ENCODE peak calls at places on chromosomes 11 and 22, in ten cellular contexts. T, Y, R, B, A, N, H, I, O and U are unnamed samples.

GRCh38 chr11:103849366-103849765 is 187.1 kb upstream of the DDI1 start:
- DNase-seq in T (no peak), Y (no peak), R (no peak), B (no peak), A (no peak), N (no peak), H (no peak), I (no peak), O (no peak), U (no peak)

GRCh38 chr11:70377645-70378044 is 20.7 kb upstream of the CTTN start:
- DNase-seq in T (no peak), Y (no peak), R (no peak), B (no peak), A (peak), N (no peak), H (peak), I (no peak), O (no peak), U (no peak)

GRCh38 chr11:46418751-46419150 is 27.2 kb upstream of the CHRM4 start:
- DNase-seq in T (no peak), Y (no peak), R (no peak), B (no peak), A (no peak), N (no peak), H (no peak), I (no peak), O (no peak), U (no peak)

GRCh38 chr11:65500262-65501004 is 1.6 kb downstream of the MALAT1 start:
- DNase-seq in T (peak), Y (peak), R (no peak), B (peak), A (no peak), N (no peak), H (peak), I (peak), O (peak), U (peak)

GRCh38 chr11:82384308-82384707 is 349.4 kb downstream of the FAM181B start:
- DNase-seq in T (no peak), Y (no peak), R (no peak), B (no peak), A (no peak), N (no peak), H (no peak), I (no peak), O (no peak), U (no peak)

GRCh38 chr11:113113801-113114451 is 152.7 kb downstream of the NCAM1 start:
- DNase-seq in T (no peak), Y (no peak), R (no peak), B (no peak), A (no peak), N (no peak), H (no peak), I (no peak), O (no peak), U (no peak)

GRCh38 chr11:35304900-35305299 is 114.5 kb downstream of the SLC1A2 start:
- DNase-seq in T (no peak), Y (no peak), R (no peak), B (no peak), A (no peak), N (no peak), H (no peak), I (no peak), O (no peak), U (no peak)

GRCh38 chr22:24410110-24410856 is 17.1 kb upstream of the ADORA2A start:
- DNase-seq in T (peak), Y (no peak), R (no peak), B (no peak), A (no peak), N (peak), H (no peak), I (peak), O (no peak), U (peak)

GRCh38 chr22:45548991-45549736 is 46.5 kb downstream of the FBLN1 start:
- DNase-seq in T (peak), Y (no peak), R (no peak), B (peak), A (peak), N (no peak), H (peak), I (peak), O (no peak), U (peak)

GRCh38 chr11:117633186-117633585 is 163.8 kb downstream of the DSCAML1 start:
- DNase-seq in T (no peak), Y (peak), R (no peak), B (no peak), A (no peak), N (no peak), H (no peak), I (no peak), O (no peak), U (no peak)

GRCh38 chr11:122258446-122258994 is 142.5 kb upstream of the BLID start:
- DNase-seq in T (no peak), Y (no peak), R (no peak), B (no peak), A (no peak), N (no peak), H (no peak), I (no peak), O (no peak), U (no peak)

GRCh38 chr22:46044718-46045458 is 67.9 kb upstream of the WNT7B start:
- DNase-seq in T (no peak), Y (peak), R (no peak), B (no peak), A (peak), N (peak), H (peak), I (no peak), O (no peak), U (no peak)

DNA sequence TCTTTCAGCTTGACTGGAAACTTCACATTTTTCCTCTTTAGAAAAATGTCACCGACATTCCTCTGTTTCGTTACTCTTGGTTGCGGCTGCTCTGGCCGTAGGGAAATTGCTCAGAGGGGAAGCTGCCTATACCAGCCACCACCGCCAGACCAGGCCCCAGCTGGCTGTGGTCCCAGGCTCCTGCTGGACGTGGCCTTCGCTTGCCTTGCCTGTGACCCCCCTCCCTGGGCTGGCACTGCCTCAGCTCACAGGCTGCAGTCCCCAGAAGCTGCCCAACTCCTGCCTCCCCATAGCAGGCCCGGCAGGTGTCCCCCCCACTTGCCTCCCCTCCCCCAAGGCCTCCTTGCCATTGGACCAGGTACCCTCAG is 197.7 kb downstream of the MN1 start:
- DNase-seq in T (no peak), Y (no peak), R (no peak), B (no peak), A (no peak), N (no peak), H (no peak), I (peak), O (no peak), U (no peak)
- TF ChIP-seq CTCF in T (no peak), Y (no peak), R (no peak), B (no peak), A (no peak), N (no peak), H (peak), I (peak), O (no peak), U (no peak)

GRCh38 chr11:96198466-96198808 is 144.6 kb downstream of the MAML2 start:
- DNase-seq in T (no peak), Y (no peak), R (no peak), B (no peak), A (no peak), N (no peak), H (no peak), I (no peak), O (no peak), U (no peak)

GRCh38 chr11:96197221-96197620 is 145.8 kb downstream of the MAML2 start:
- DNase-seq in T (no peak), Y (no peak), R (no peak), B (no peak), A (no peak), N (no peak), H (no peak), I (no peak), O (no peak), U (no peak)

GRCh38 chr11:96200243-96200642 is 142.8 kb downstream of the MAML2 start:
- DNase-seq in T (no peak), Y (no peak), R (peak), B (peak), A (no peak), N (no peak), H (no peak), I (peak), O (no peak), U (peak)

GRCh38 chr11:96197801-96198465 is 145.1 kb downstream of the MAML2 start:
- DNase-seq in T (no peak), Y (no peak), R (no peak), B (no peak), A (no peak), N (no peak), H (no peak), I (no peak), O (peak), U (no peak)

DNA sequence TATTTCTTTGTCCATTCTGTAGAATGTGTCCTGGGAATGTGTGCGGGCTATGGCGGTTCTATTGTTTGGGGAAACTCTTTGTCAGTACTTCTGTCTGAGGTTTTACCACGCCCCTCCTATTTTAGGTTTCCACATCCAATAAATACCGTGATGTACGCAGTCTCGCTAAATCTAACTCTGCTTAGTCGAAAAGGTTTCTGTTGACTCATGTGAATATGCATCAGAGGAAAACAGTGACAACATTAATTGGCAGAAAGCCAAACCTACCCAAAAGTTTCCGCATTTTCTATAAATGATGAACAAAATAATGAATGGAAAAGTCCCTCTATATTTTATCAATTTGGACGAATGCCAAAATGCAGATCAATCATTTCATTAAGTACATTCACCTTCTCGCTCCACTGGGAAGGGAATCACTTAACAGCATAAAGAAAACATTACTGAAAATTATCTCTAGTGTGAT is 143.4 kb downstream of the MAML2 start:
- DNase-seq in T (peak), Y (no peak), R (no peak), B (peak), A (no peak), N (peak), H (no peak), I (peak), O (no peak), U (peak)
- TF ChIP-seq CTCF in T (no peak), Y (no peak), R (no peak), B (no peak), A (no peak), N (no peak), H (no peak), I (no peak), O (no peak), U (no peak)

DNA sequence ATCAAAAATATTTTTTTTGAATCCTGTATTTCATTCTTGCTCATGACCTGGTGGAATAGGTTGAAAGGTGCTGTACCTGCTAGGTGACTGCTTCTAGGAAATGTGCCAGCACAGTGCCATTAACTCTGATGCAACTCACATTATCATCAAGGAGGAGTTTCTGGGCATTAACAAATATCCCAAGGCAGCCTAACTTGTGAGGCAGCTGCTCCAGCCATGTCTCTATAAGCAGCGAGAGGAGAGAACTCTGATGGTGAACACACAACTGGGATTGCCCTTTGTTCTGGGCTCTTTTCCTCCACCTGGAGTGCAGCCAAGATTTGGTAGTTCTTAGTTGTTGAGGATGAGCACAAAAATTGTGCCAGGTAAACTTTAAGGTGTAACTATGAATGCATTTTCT is 25.6 kb downstream of the HEPHL1 start:
- DNase-seq in T (peak), Y (no peak), R (no peak), B (peak), A (no peak), N (no peak), H (no peak), I (no peak), O (no peak), U (peak)
- TF ChIP-seq CTCF in T (no peak), Y (no peak), R (no peak), B (no peak), A (no peak), N (no peak), H (no peak), I (no peak), O (no peak), U (no peak)

DNA sequence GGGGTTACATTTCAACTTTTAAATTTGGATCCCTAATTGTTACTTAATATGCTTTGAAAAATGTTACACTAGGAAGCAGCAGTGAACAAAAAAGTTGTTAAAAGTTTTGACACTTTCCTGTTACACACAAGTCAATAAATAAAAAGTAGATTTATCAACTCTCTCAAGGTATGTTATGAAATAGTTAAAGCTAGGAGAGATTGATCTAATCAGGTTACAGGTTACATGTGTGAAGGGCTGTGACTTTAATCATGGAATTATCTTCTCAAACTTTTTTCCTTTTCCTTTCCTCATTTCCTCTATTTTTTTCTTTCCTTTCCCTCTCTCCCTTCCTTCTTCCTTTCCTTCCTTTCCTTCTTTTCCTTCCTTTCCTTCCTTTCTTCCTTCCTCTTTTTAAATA is 77.0 kb upstream of the RAB38 start:
- DNase-seq in T (no peak), Y (no peak), R (no peak), B (no peak), A (no peak), N (no peak), H (no peak), I (no peak), O (no peak), U (no peak)
- TF ChIP-seq CTCF in T (no peak), Y (no peak), R (no peak), B (no peak), A (no peak), N (no peak), H (no peak), I (no peak), O (no peak), U (no peak)

DNA sequence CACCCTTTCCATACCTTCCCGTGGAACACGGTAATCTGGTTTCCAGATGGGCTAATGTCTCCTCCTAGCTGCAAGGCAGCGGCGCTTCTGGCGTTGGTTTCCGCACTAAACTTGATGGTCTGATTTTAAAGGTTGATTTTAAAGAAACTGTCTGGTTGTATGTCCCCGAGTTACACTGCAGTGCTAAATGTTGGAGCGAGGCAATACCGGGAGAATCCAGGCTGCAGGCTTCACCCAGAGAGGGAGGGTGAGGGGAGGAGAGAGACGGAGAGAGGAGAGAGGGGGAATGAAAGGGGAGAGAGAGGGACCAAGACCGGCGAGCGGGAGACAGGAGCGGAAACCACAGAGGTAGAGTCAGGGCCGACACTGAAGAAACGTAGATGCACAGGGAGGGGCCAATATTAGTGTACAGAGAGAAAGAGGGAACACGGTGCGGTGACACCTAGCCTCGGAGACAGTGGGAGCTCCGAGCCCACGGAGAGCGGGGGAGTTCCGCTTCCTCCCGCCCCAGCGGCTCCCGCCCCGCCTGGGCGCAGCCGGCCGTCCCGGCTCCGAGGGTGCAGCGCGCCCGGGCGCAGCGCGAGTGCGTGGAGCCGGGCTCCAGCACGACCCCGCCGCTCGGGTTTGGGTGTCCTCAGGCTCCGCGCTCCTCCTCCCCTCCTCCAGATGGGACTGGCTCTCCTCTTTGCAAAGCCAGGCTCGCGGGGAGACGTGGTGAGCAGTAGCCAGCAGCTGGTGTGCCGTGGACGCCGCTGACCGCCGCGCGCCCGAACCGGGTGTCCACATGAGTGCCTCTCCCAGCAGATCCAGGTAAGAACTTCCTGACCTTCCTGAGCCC is 71.9 kb upstream of the GRAMD1B start:
- DNase-seq in T (peak), Y (no peak), R (no peak), B (peak), A (no peak), N (no peak), H (no peak), I (peak), O (no peak), U (no peak)
- TF ChIP-seq CTCF in T (no peak), Y (no peak), R (no peak), B (peak), A (no peak), N (no peak), H (peak), I (peak), O (no peak), U (no peak)

GRCh38 chr11:79487412-79487811 is 46.6 kb upstream of the TENM4 start:
- DNase-seq in T (no peak), Y (no peak), R (no peak), B (no peak), A (no peak), N (no peak), H (no peak), I (no peak), O (no peak), U (no peak)

GRCh38 chr11:79485694-79486093 is 44.9 kb upstream of the TENM4 start:
- DNase-seq in T (no peak), Y (no peak), R (no peak), B (no peak), A (no peak), N (no peak), H (no peak), I (no peak), O (no peak), U (no peak)

GRCh38 chr11:79486239-79486984 is 45.6 kb upstream of the TENM4 start:
- DNase-seq in T (peak), Y (no peak), R (no peak), B (no peak), A (no peak), N (no peak), H (no peak), I (no peak), O (no peak), U (no peak)

GRCh38 chr11:79484872-79485271 is 44.0 kb upstream of the TENM4 start:
- DNase-seq in T (no peak), Y (no peak), R (no peak), B (no peak), A (no peak), N (no peak), H (no peak), I (no peak), O (no peak), U (no peak)

DNA sequence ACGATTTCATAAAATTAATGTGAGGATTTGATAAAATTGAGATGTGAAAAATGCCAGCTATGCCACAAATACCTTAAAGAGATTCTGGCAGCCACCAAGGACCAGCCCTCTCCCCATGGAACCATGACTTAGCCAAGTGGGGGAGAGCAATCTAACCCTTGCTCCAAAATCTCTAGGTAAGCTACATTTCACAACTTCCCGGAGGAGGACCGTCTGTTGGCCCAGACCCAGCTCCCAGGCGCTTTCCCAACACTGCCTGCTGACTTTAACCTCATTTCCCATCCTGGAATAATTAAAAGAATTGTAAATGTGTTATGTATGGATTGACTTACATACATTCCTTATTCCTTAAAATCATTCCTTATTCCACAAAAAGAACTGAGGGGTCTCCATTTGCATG is 47.5 kb upstream of the TENM4 start:
- DNase-seq in T (no peak), Y (no peak), R (no peak), B (no peak), A (no peak), N (no peak), H (no peak), I (no peak), O (no peak), U (peak)
- TF ChIP-seq CTCF in T (no peak), Y (no peak), R (no peak), B (no peak), A (no peak), N (no peak), H (no peak), I (no peak), O (no peak), U (no peak)

GRCh38 chr11:64241175-64241429 is 207 bp downstream of the FKBP2 start:
- DNase-seq in T (no peak), Y (no peak), R (no peak), B (no peak), A (peak), N (no peak), H (no peak), I (peak), O (no peak), U (no peak)

GRCh38 chr11:64242920-64243854 is 2.3 kb downstream of the FKBP2 start:
- DNase-seq in T (no peak), Y (peak), R (no peak), B (no peak), A (no peak), N (no peak), H (no peak), I (no peak), O (no peak), U (no peak)

GRCh38 chr11:64239662-64240466 is 1.0 kb upstream of the FKBP2 start:
- DNase-seq in T (no peak), Y (peak), R (no peak), B (no peak), A (no peak), N (no peak), H (no peak), I (no peak), O (peak), U (no peak)

GRCh38 chr11:64240467-64241174 is at the start of gene FKBP2:
- DNase-seq in T (peak), Y (peak), R (peak), B (peak), A (peak), N (peak), H (peak), I (peak), O (peak), U (peak)

GRCh38 chr11:64241430-64242153 is 697 bp downstream of the FKBP2 start:
- DNase-seq in T (peak), Y (peak), R (peak), B (peak), A (no peak), N (peak), H (peak), I (no peak), O (peak), U (peak)
- TF ChIP-seq CTCF in T (no peak), Y (peak), R (no peak), B (no peak), A (no peak), N (no peak), H (no peak), I (no peak), O (no peak), U (no peak)

DNA sequence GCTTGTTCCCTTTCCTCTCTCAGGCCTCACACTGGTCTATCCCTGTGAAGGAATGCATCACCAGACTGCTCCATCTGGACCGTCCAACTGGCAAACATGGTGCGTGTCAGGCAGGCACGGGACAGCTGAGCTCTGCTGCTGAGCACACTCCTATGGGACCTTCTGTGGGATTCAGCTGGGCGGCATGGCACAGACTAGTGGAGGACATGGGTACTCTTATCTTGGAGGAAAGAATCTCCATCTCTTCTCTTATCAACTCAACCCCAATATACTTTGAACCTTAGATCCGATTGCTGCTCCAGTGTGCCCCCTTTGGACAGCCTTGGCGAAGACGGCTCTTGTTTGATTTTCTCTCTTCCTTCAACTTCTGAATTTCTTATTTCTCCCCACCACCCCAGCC is 593.6 kb downstream of the ETS1 start:
- DNase-seq in T (no peak), Y (no peak), R (no peak), B (no peak), A (no peak), N (no peak), H (no peak), I (no peak), O (no peak), U (no peak)
- TF ChIP-seq CTCF in T (no peak), Y (no peak), R (no peak), B (peak), A (no peak), N (no peak), H (peak), I (peak), O (peak), U (no peak)